ENCODE peak calls at places on chromosomes 16 and 17, in six cellular contexts. U, T, W, G, I and O are unnamed samples.

GRCh38 chr17:77750427-77751043 is 208.0 kb upstream of the TNRC6C start:
- DNase-seq in T (no peak), W (no peak), U (no peak), G (no peak), I (no peak), O (no peak)

GRCh38 chr16:54628796-54629625 is 301.7 kb upstream of the IRX5 start:
- DNase-seq in T (no peak), W (no peak), G (no peak), U (no peak), I (no peak), O (no peak)

GRCh38 chr17:2683912-2684311 is 27.7 kb downstream of the CLUH start:
- DNase-seq in U (no peak), G (no peak), I (no peak), T (no peak), W (no peak), O (no peak)

GRCh38 chr17:39591958-39592954 is 15.5 kb downstream of the NEUROD2 start:
- DNase-seq in W (peak), T (peak), I (no peak), G (peak), U (no peak), O (no peak)

GRCh38 chr17:50133028-50133768 is 3.2 kb upstream of the SAMD14 start:
- DNase-seq in W (peak), G (peak), U (no peak), T (peak), I (peak), O (no peak)

GRCh38 chr16:68645494-68646388 is 631 bp downstream of the CDH3 start:
- DNase-seq in W (no peak), I (peak), G (peak), T (peak), U (no peak), O (no peak)

GRCh38 chr16:78916928-78917545 is 683.5 kb downstream of the MAF start:
- DNase-seq in W (no peak), I (no peak), T (no peak), U (no peak), G (no peak), O (no peak)

GRCh38 chr16:77974883-77975282 is 47.5 kb upstream of the CLEC3A start:
- DNase-seq in U (no peak), G (no peak), I (no peak), W (no peak), T (peak), O (no peak)

GRCh38 chr16:49754495-49755290 is 101.2 kb downstream of the ZNF423 start:
- DNase-seq in T (peak), W (no peak), G (peak), I (peak), U (no peak), O (no peak)

GRCh38 chr16:14321542-14321941 is 250.4 kb downstream of the MRTFB start:
- DNase-seq in I (no peak), W (no peak), U (no peak), T (no peak), G (no peak), O (no peak)

GRCh38 chr17:64398330-64398729 is 7.7 kb upstream of the PECAM1 start:
- DNase-seq in G (no peak), U (no peak), I (no peak), T (no peak), W (no peak), O (no peak)

GRCh38 chr17:66549731-66550207 is 247.4 kb downstream of the PRKCA start:
- DNase-seq in G (peak), T (peak), I (no peak), W (peak), U (no peak), O (no peak)

GRCh38 chr17:7839890-7840260 is 5.9 kb downstream of the KDM6B start:
- DNase-seq in W (peak), I (no peak), T (peak), G (no peak), U (no peak), O (no peak)

GRCh38 chr17:50412188-50412732 is 13.8 kb upstream of the ACSF2 start:
- DNase-seq in T (no peak), G (no peak), W (no peak), U (no peak), I (no peak), O (no peak)

GRCh38 chr17:50110591-50111349 is 15.6 kb downstream of the PDK2 start:
- DNase-seq in G (peak), W (no peak), U (no peak), I (peak), T (no peak), O (no peak)

GRCh38 chr16:81567987-81568748 is 123.6 kb downstream of the CMIP start:
- DNase-seq in U (peak), W (peak), T (peak), I (no peak), G (peak), O (no peak)

GRCh38 chr16:88701541-88702363 is 4.5 kb downstream of the RNF166 start:
- DNase-seq in I (no peak), W (no peak), T (no peak), U (no peak), G (no peak), O (no peak)

GRCh38 chr17:32529604-32530003 is 42.8 kb downstream of the CDK5R1 start:
- DNase-seq in W (peak), I (no peak), U (no peak), T (no peak), G (no peak), O (no peak)

GRCh38 chr17:27562777-27563455 is 68.1 kb upstream of the LGALS9 start:
- DNase-seq in I (no peak), G (no peak), U (no peak), T (no peak), W (no peak), O (no peak)